ENCODE peak calls at places on chromosomes 7 and 10, in five cellular contexts. One of them, this sample, is unnamed.

GRCh38 chr10:90451283-90451682 is 406.6 kb downstream of the HTR7 start:
- DNase-seq in H9: no peak
- DNase-seq in H1: no peak
- DNase-seq in neuronal stem cell: no peak
- DNase-seq in mesenchymal stem cell: peak; percentile 64
- DNase-seq in this sample: no peak

GRCh38 chr10:128064615-128065580 is 61.3 kb downstream of the MKI67 start:
- DNase-seq in H9: no peak
- DNase-seq in H1: no peak
- DNase-seq in neuronal stem cell: no peak
- DNase-seq in mesenchymal stem cell: peak; percentile 93
- DNase-seq in this sample: peak; percentile 92

GRCh38 chr7:151809864-151810170 is 67.1 kb downstream of the PRKAG2 start:
- DNase-seq in H9: no peak
- DNase-seq in H1: no peak
- DNase-seq in neuronal stem cell: no peak
- DNase-seq in mesenchymal stem cell: no peak
- DNase-seq in this sample: no peak

GRCh38 chr10:97891497-97892167 is 42.0 kb downstream of the GOLGA7B start:
- DNase-seq in H9: no peak
- DNase-seq in H1: no peak
- DNase-seq in neuronal stem cell: no peak
- DNase-seq in mesenchymal stem cell: no peak
- DNase-seq in this sample: no peak

GRCh38 chr10:12909836-12910185 is 91.7 kb downstream of the CCDC3 start:
- DNase-seq in H9: no peak
- DNase-seq in H1: peak; percentile 23
- DNase-seq in neuronal stem cell: no peak
- DNase-seq in mesenchymal stem cell: peak; percentile 37
- DNase-seq in this sample: no peak

GRCh38 chr10:48473704-48474103 is 131.2 kb downstream of the ARHGAP22 start:
- DNase-seq in H9: no peak
- DNase-seq in H1: peak; percentile 33
- DNase-seq in neuronal stem cell: no peak
- DNase-seq in mesenchymal stem cell: no peak
- DNase-seq in this sample: no peak

GRCh38 chr10:35341521-35341920 is 5.2 kb downstream of the CCNY start:
- DNase-seq in H9: no peak
- DNase-seq in H1: no peak
- DNase-seq in neuronal stem cell: no peak
- DNase-seq in mesenchymal stem cell: peak; percentile 24
- DNase-seq in this sample: no peak

GRCh38 chr10:97463363-97464132 is 17.6 kb downstream of the ZDHHC16 start:
- DNase-seq in H9: peak; percentile 78
- DNase-seq in H1: peak; percentile 77
- DNase-seq in neuronal stem cell: peak; percentile 39
- DNase-seq in mesenchymal stem cell: peak; percentile 60
- DNase-seq in this sample: peak; percentile 90

GRCh38 chr10:26438534-26439269 is 561 bp downstream of the APBB1IP start:
- DNase-seq in H9: peak; percentile 42
- DNase-seq in H1: peak; percentile 63
- DNase-seq in neuronal stem cell: no peak
- DNase-seq in mesenchymal stem cell: no peak
- DNase-seq in this sample: peak; percentile 71

GRCh38 chr7:44883961-44884360 is 1.4 kb downstream of the PURB start:
- DNase-seq in H9: no peak
- DNase-seq in H1: no peak
- DNase-seq in neuronal stem cell: no peak
- DNase-seq in mesenchymal stem cell: no peak
- DNase-seq in this sample: no peak

GRCh38 chr10:14664345-14664744 is 110.4 kb downstream of the FAM107B start:
- DNase-seq in H9: no peak
- DNase-seq in H1: no peak
- DNase-seq in neuronal stem cell: no peak
- DNase-seq in mesenchymal stem cell: no peak
- DNase-seq in this sample: no peak

GRCh38 chr10:32271617-32272016 is 75.3 kb downstream of the EPC1 start:
- DNase-seq in H9: no peak
- DNase-seq in H1: no peak
- DNase-seq in neuronal stem cell: no peak
- DNase-seq in mesenchymal stem cell: no peak
- DNase-seq in this sample: no peak

GRCh38 chr10:24465899-24466615 is 257.1 kb downstream of the KIAA1217 start:
- DNase-seq in H9: no peak
- DNase-seq in H1: no peak
- DNase-seq in neuronal stem cell: no peak
- DNase-seq in mesenchymal stem cell: peak; percentile 90
- DNase-seq in this sample: peak; percentile 76

GRCh38 chr10:105041956-105042355 is 400.9 kb downstream of the SORCS3 start:
- DNase-seq in H9: no peak
- DNase-seq in H1: no peak
- DNase-seq in neuronal stem cell: no peak
- DNase-seq in mesenchymal stem cell: no peak
- DNase-seq in this sample: no peak

GRCh38 chr10:4003348-4003973 is 218.5 kb upstream of the KLF6 start:
- DNase-seq in H9: no peak
- DNase-seq in H1: no peak
- DNase-seq in neuronal stem cell: no peak
- DNase-seq in mesenchymal stem cell: no peak
- DNase-seq in this sample: peak; percentile 25

GRCh38 chr7:71132521-71133231 is 732 bp downstream of the GALNT17 start:
- DNase-seq in H9: no peak
- DNase-seq in H1: peak; percentile 65
- DNase-seq in neuronal stem cell: peak; percentile 40
- DNase-seq in mesenchymal stem cell: no peak
- DNase-seq in this sample: no peak

GRCh38 chr7:106176414-106177294 is 64.5 kb upstream of the SYPL1 start:
- DNase-seq in H9: peak; percentile 93
- DNase-seq in H1: peak; percentile 96
- DNase-seq in neuronal stem cell: peak; percentile 84
- DNase-seq in mesenchymal stem cell: peak; percentile 79
- DNase-seq in this sample: peak; percentile 94

GRCh38 chr7:47570649-47571050 is 11.3 kb downstream of the TNS3 start:
- DNase-seq in H9: no peak
- DNase-seq in H1: no peak
- DNase-seq in neuronal stem cell: no peak
- DNase-seq in mesenchymal stem cell: peak; percentile 56
- DNase-seq in this sample: no peak

GRCh38 chr10:14736600-14737081 is 38.1 kb downstream of the FAM107B start:
- DNase-seq in H9: no peak
- DNase-seq in H1: no peak
- DNase-seq in neuronal stem cell: no peak
- DNase-seq in mesenchymal stem cell: peak; percentile 86
- DNase-seq in this sample: no peak

GRCh38 chr7:158040199-158040598 is 547.4 kb downstream of the PTPRN2 start:
- DNase-seq in H9: no peak
- DNase-seq in H1: no peak
- DNase-seq in neuronal stem cell: no peak
- DNase-seq in mesenchymal stem cell: no peak
- DNase-seq in this sample: no peak

GRCh38 chr7:142760071-142760642 is 10.6 kb upstream of the PRSS2 start:
- DNase-seq in H9: no peak
- DNase-seq in H1: no peak
- DNase-seq in neuronal stem cell: no peak
- DNase-seq in mesenchymal stem cell: no peak
- DNase-seq in this sample: no peak

GRCh38 chr10:109737626-109738025 is 185.7 kb downstream of the XPNPEP1 start:
- DNase-seq in H9: no peak
- DNase-seq in H1: no peak
- DNase-seq in neuronal stem cell: no peak
- DNase-seq in mesenchymal stem cell: no peak
- DNase-seq in this sample: no peak

GRCh38 chr7:80748302-80749042 is 110.0 kb downstream of the CD36 start:
- DNase-seq in H9: no peak
- DNase-seq in H1: no peak
- DNase-seq in neuronal stem cell: no peak
- DNase-seq in mesenchymal stem cell: no peak
- DNase-seq in this sample: no peak

GRCh38 chr7:41709621-41710020 is 6.7 kb upstream of the INHBA start:
- DNase-seq in H9: no peak
- DNase-seq in H1: no peak
- DNase-seq in neuronal stem cell: no peak
- DNase-seq in mesenchymal stem cell: peak; percentile 74
- DNase-seq in this sample: peak; percentile 72

GRCh38 chr10:21499910-21500577 is 25.4 kb downstream of the SKIDA1 start:
- DNase-seq in H9: peak; percentile 74
- DNase-seq in H1: peak; percentile 86
- DNase-seq in neuronal stem cell: no peak
- DNase-seq in mesenchymal stem cell: peak; percentile 61
- DNase-seq in this sample: no peak

GRCh38 chr7:135994466-135995205 is 17.5 kb upstream of the MTPN start:
- DNase-seq in H9: no peak
- DNase-seq in H1: no peak
- DNase-seq in neuronal stem cell: no peak
- DNase-seq in mesenchymal stem cell: peak; percentile 28
- DNase-seq in this sample: no peak

GRCh38 chr7:150421831-150422230 is 28.6 kb upstream of the GIMAP8 start:
- DNase-seq in H9: peak; percentile 22
- DNase-seq in H1: peak; percentile 41
- DNase-seq in neuronal stem cell: no peak
- DNase-seq in mesenchymal stem cell: no peak
- DNase-seq in this sample: no peak

GRCh38 chr10:133401500-133401899 is 7.5 kb downstream of the MTG1 start:
- DNase-seq in H9: no peak
- DNase-seq in H1: peak; percentile 24
- DNase-seq in neuronal stem cell: no peak
- DNase-seq in mesenchymal stem cell: no peak
- DNase-seq in this sample: no peak

GRCh38 chr7:6160191-6160623 is 112.2 kb downstream of the CYTH3 start:
- DNase-seq in H9: peak; percentile 84
- DNase-seq in H1: peak; percentile 60
- DNase-seq in neuronal stem cell: peak; percentile 33
- DNase-seq in mesenchymal stem cell: peak; percentile 66
- DNase-seq in this sample: peak; percentile 42

GRCh38 chr10:108556176-108556575 is 1367.1 kb downstream of the XPNPEP1 start:
- DNase-seq in H9: no peak
- DNase-seq in H1: no peak
- DNase-seq in neuronal stem cell: no peak
- DNase-seq in mesenchymal stem cell: no peak
- DNase-seq in this sample: no peak

DNA sequence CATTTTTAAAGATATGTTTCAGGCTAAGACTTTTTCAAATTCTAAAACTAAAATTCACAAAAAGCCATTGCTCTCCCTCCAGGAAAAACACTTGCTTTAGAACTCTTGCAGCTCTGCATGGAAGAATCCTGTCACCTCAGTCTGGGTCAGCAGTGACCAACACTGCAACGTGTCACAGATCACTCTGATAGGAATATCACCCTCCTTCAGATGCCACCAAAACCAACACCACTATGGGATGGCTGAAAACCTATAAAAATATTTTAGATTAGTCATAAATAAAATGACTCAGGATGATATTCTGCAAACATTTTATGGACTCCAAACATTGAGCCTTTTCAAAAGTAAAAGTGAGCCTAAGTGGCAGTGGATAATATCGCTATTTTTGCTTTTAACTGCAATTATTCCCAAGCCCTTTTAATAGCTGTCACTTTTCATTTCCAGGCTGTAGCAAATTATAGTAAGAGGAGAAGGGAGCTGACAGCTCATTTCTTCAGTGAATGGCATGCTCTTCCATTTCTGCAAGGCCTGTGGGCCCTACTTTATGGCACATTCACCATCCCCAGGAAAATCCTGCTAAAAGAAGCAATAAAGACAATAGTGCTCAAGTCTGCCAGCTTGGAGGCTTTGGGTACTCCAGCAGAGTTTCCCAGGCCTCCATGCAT is 21.3 kb downstream of the ELMO1 start:
- DNase-seq in H9: no peak
- DNase-seq in H1: no peak
- DNase-seq in neuronal stem cell: no peak
- DNase-seq in mesenchymal stem cell: no peak
- DNase-seq in this sample: no peak
- H2AFZ ChIP-seq in H9: no peak overlapping the region
- H2AFZ ChIP-seq in H1: no peak overlapping the region
- H2AFZ ChIP-seq in neuronal stem cell: no peak overlapping the region
- H2AFZ ChIP-seq in mesenchymal stem cell: no peak overlapping the region
- H2AFZ ChIP-seq in this sample: no peak overlapping the region

DNA sequence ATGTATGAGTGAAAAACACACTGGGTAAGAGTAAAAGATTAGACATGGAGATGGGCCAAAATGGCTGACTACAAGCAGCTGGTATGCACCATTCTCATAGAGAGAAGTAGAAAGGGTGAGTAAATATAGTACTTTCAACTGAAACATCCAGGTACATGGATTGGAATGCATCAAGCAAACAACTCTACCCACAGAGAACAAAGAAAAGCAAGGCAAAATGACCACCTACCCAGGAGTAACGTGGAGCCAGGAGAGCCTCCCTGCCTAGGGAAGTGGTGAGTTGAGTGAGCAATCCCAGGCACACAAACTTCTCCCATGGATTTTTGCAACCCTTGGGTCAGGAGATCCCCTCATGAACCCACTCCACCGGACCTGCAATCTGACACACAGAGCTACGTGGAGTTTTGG is 212.8 kb downstream of the PTN start:
- DNase-seq in H9: no peak
- DNase-seq in H1: no peak
- DNase-seq in neuronal stem cell: no peak
- DNase-seq in mesenchymal stem cell: no peak
- DNase-seq in this sample: no peak
- H4K91ac ChIP-seq in H9: no peak overlapping the region
- H4K91ac ChIP-seq in H1: no peak overlapping the region
- H4K91ac ChIP-seq in neuronal stem cell: no peak overlapping the region
- H4K91ac ChIP-seq in mesenchymal stem cell: no peak overlapping the region
- H4K91ac ChIP-seq in this sample: no peak overlapping the region

DNA sequence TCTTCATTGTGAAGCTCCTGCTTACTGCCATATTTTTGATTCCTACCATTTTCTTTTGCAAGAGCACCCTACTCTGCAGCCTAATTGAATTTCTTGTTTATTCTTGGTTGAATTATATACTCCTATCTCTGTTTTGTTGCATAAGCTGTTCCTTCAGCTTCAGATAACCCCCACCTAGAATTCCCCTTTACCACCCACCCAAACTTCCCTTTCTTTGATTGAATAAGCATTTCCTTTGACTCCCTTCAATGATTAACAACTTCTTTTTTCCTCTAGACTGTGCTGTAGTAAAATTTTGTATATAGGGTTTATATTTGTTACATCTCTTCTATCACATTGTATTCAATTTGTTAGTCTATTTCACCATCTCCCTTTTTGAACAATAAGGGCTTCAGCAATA is 168.1 kb downstream of the GPR37 start:
- DNase-seq in H9: no peak
- DNase-seq in H1: no peak
- DNase-seq in neuronal stem cell: no peak
- DNase-seq in mesenchymal stem cell: no peak
- DNase-seq in this sample: no peak
- H2BK12ac ChIP-seq in H9: no peak overlapping the region
- H2BK12ac ChIP-seq in H1: no peak overlapping the region
- H2BK12ac ChIP-seq in neuronal stem cell: no peak overlapping the region
- H2BK12ac ChIP-seq in mesenchymal stem cell: no peak overlapping the region
- H2BK12ac ChIP-seq in this sample: no peak overlapping the region

DNA sequence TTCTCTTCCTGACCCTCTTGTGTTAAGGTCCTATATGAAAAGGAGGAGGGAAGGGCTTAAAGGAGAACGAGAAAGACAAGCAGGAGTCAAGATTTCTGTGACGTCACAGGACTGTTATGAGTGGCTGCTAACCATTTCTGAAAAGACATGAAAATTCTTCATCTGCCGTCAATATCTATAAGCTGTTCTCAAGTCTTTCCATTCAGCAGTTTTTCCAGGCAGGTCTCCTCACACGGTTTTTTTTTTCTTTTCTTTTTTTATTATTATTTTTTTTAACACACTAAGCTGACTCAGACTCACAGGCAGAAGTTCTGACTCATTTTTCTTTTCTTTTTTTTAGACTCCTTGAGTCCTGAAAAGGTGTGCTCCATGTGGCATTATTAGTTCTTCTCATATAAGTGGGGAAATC is 72.0 kb downstream of the DGKI start:
- DNase-seq in H9: no peak
- DNase-seq in H1: no peak
- DNase-seq in neuronal stem cell: no peak
- DNase-seq in mesenchymal stem cell: peak; percentile 1
- DNase-seq in this sample: no peak
- H2AFZ ChIP-seq in H9: no peak overlapping the region
- H2AFZ ChIP-seq in H1: peak overlapping the region; percentile 42
- H2AFZ ChIP-seq in neuronal stem cell: no peak overlapping the region
- H2AFZ ChIP-seq in mesenchymal stem cell: no peak overlapping the region
- H2AFZ ChIP-seq in this sample: no peak overlapping the region